ENCODE peak calls at places on chromosomes 2 and 18, in seven cellular contexts. P, M, B, Z, N, I and K are unnamed samples.

GRCh38 chr2:33475381-33476099 is 909 bp upstream of the RASGRP3 start:
- DNase-seq in P (peak; percentile 78), M (peak; percentile 89), B (peak; percentile 89), Z (peak; percentile 81), N (peak; percentile 74), I (peak; percentile 74), K (no peak)

GRCh38 chr2:191835539-191836350 is 11.1 kb downstream of the CAVIN2 start:
- DNase-seq in P (no peak), M (no peak), B (no peak), Z (no peak), N (no peak), I (peak; percentile 22), K (no peak)

GRCh38 chr2:185857676-185858075 is 119.1 kb downstream of the FSIP2 start:
- DNase-seq in P (no peak), M (no peak), B (no peak), Z (no peak), N (no peak), I (no peak), K (no peak)

GRCh38 chr2:168350380-168350779 is 103.0 kb upstream of the STK39 start:
- DNase-seq in P (no peak), M (no peak), B (no peak), Z (no peak), N (no peak), I (no peak), K (no peak)

GRCh38 chr2:217798743-217799552 is 203.8 kb downstream of the TNS1 start:
- DNase-seq in P (no peak), M (no peak), B (peak; percentile 34), Z (no peak), N (no peak), I (no peak), K (no peak)

GRCh38 chr18:45213040-45213333 is 402.3 kb upstream of the SLC14A2 start:
- DNase-seq in P (no peak), M (no peak), B (no peak), Z (no peak), N (no peak), I (no peak), K (no peak)

GRCh38 chr2:39913648-39914456 is 134.8 kb upstream of the THUMPD2 start:
- DNase-seq in P (peak; percentile 38), M (no peak), B (peak; percentile 85), Z (peak; percentile 48), N (no peak), I (no peak), K (no peak)

GRCh38 chr2:199485732-199486335 is 28.1 kb upstream of the SATB2 start:
- DNase-seq in P (peak; percentile 51), M (peak; percentile 81), B (peak; percentile 83), Z (peak; percentile 44), N (no peak), I (peak; percentile 67), K (peak; percentile 44)

GRCh38 chr18:2662990-2663389 is 7.5 kb downstream of the SMCHD1 start:
- DNase-seq in P (no peak), M (no peak), B (no peak), Z (no peak), N (no peak), I (no peak), K (no peak)

GRCh38 chr18:57683470-57683869 is 61.8 kb upstream of the NARS1 start:
- DNase-seq in P (no peak), M (no peak), B (no peak), Z (no peak), N (no peak), I (no peak), K (no peak)

GRCh38 chr18:26458526-26459232 is 89.7 kb downstream of the KCTD1 start:
- DNase-seq in P (no peak), M (no peak), B (no peak), Z (no peak), N (no peak), I (no peak), K (no peak)

GRCh38 chr2:129935118-129935517 is 44.3 kb upstream of the RAB6C start:
- DNase-seq in P (no peak), M (no peak), B (no peak), Z (no peak), N (no peak), I (no peak), K (no peak)

GRCh38 chr2:19299522-19299921 is 58.9 kb downstream of the OSR1 start:
- DNase-seq in P (no peak), M (no peak), B (no peak), Z (no peak), N (no peak), I (no peak), K (no peak)

GRCh38 chr2:11056614-11057013 is 98.7 kb upstream of the SLC66A3 start:
- DNase-seq in P (no peak), M (no peak), B (no peak), Z (no peak), N (no peak), I (no peak), K (no peak)

GRCh38 chr2:73297586-73297985 is 4.2 kb upstream of the EGR4 start:
- DNase-seq in P (no peak), M (no peak), B (no peak), Z (no peak), N (no peak), I (no peak), K (no peak)

GRCh38 chr2:219286436-219287115 is 7.4 kb downstream of the DNAJB2 start:
- DNase-seq in P (no peak), M (peak; percentile 75), B (peak; percentile 19), Z (no peak), N (no peak), I (no peak), K (no peak)

GRCh38 chr18:66994790-66995189 is 390.9 kb upstream of the CDH19 start:
- DNase-seq in P (no peak), M (no peak), B (no peak), Z (no peak), N (no peak), I (no peak), K (no peak)
- H3K9me3 ChIP-seq in P (no peaks in the 10 kb centered on the region), M (no peaks in the 10 kb centered on the region), B (no peaks in the 10 kb centered on the region), Z (no peaks in the 10 kb centered on the region), N (no peaks in the 10 kb centered on the region), I (no peaks in the 10 kb centered on the region), K (peaks cover 3% of the 10 kb centered on the region)

DNA sequence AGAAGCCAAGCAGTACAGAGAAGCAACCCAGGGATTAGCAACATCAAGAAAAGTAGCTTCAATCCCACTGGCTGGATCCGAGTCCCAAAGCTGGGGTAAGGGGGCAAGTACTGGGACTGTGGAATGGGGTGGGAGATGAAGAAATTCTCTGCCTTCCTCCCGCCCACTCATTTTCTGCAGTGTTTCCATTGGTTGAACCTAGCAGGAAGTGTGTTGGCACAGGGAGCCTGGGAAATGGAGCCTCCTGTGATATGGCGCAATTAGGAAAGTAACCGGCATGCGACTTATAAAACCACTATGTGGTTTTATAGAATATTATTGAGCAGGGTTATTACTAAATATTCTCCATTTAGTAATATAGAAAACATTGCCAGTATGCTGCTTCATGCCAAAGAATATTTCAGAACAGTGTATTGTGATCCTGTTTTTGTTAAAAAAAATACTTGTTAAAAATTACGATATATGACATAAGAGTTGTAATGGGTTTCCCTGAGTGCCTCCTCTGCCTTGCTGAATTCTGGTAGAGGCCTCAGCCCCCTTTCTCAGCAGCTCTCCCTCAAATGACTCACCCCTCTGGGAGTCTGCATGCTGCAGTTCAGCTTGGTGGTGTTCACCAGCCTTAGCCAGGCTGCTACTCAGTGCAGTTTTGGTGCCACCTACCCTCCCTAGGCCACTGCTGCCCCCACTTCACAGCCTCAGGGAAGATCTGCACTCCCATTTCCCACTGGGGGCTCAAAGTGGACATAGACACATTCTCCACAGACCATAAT is 60.5 kb downstream of the HK2 start:
- DNase-seq in P (no peak), M (no peak), B (no peak), Z (no peak), N (no peak), I (no peak), K (no peak)
- H3K9me3 ChIP-seq in P (no peaks in the 10 kb centered on the region), M (no peaks in the 10 kb centered on the region), B (no peaks in the 10 kb centered on the region), Z (no peaks in the 10 kb centered on the region), N (peaks cover 8% of the 10 kb centered on the region), I (no peaks in the 10 kb centered on the region), K (no peaks in the 10 kb centered on the region)

DNA sequence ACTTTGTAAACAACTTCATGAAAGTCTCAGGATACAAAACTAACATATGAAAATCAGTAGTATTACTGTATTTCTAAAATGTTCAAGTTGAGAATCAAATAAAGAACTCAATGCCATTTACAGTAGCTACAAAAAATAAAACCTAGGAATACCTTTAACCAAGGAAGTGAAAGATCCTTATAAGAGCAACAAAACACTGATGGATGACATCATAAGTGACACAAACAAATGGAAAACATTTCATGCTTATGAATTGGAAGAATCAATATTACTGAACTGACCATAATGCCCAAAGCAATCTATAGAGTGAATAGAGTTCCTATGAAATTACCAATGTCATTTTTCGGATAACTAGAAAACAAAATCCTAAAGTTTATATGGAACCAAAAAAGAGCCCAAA is 1038.1 kb downstream of the SUCLG1 start:
- DNase-seq in P (no peak), M (no peak), B (no peak), Z (no peak), N (no peak), I (no peak), K (no peak)
- H3K9me3 ChIP-seq in P (peaks cover 18% of the 10 kb centered on the region), M (peaks cover 2% of the 10 kb centered on the region), B (peaks cover 14% of the 10 kb centered on the region), Z (no peaks in the 10 kb centered on the region), N (peaks cover 21% of the 10 kb centered on the region), I (no peaks in the 10 kb centered on the region), K (peaks cover 37% of the 10 kb centered on the region)

GRCh38 chr2:2405780-2406179 is 74.7 kb upstream of the MYT1L start:
- DNase-seq in P (no peak), M (no peak), B (no peak), Z (no peak), N (no peak), I (no peak), K (no peak)
- H3K9me3 ChIP-seq in P (no peaks in the 10 kb centered on the region), M (no peaks in the 10 kb centered on the region), B (peaks cover 9% of the 10 kb centered on the region), Z (peaks cover 9% of the 10 kb centered on the region), N (no peaks in the 10 kb centered on the region), I (no peaks in the 10 kb centered on the region), K (peaks cover 18% of the 10 kb centered on the region)

DNA sequence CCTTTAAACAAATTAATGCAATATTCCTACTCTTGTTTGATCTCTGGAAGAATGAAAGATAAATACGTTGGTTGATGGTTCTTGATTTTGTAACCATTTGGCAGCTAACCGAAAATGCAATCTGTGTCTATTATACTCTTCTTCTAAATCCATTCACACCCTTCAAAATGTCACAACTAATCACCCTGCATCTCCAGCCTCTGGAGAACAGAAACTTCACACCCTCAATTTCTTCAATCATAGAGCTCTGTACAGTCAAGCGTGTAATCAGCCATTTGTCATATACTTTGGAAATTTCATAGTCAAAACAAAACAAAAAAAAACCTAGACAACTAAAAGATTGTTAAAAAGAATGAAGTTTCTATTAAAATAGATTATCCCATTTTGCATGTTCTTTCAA is 1482.3 kb upstream of the LRRTM1 start:
- DNase-seq in P (no peak), M (no peak), B (no peak), Z (no peak), N (no peak), I (no peak), K (no peak)
- H3K9me3 ChIP-seq in P (peaks cover 9% of the 10 kb centered on the region), M (no peaks in the 10 kb centered on the region), B (no peaks in the 10 kb centered on the region), Z (no peaks in the 10 kb centered on the region), N (peaks cover 3% of the 10 kb centered on the region), I (no peaks in the 10 kb centered on the region), K (no peaks in the 10 kb centered on the region)

GRCh38 chr18:71503222-71503621 is 1040.9 kb downstream of the CBLN2 start:
- DNase-seq in P (no peak), M (no peak), B (no peak), Z (no peak), N (no peak), I (no peak), K (no peak)
- H3K9me3 ChIP-seq in P (no peaks in the 10 kb centered on the region), M (peaks cover 4% of the 10 kb centered on the region), B (no peaks in the 10 kb centered on the region), Z (peaks cover 2% of the 10 kb centered on the region), N (no peaks in the 10 kb centered on the region), I (no peaks in the 10 kb centered on the region), K (peaks cover 6% of the 10 kb centered on the region)

DNA sequence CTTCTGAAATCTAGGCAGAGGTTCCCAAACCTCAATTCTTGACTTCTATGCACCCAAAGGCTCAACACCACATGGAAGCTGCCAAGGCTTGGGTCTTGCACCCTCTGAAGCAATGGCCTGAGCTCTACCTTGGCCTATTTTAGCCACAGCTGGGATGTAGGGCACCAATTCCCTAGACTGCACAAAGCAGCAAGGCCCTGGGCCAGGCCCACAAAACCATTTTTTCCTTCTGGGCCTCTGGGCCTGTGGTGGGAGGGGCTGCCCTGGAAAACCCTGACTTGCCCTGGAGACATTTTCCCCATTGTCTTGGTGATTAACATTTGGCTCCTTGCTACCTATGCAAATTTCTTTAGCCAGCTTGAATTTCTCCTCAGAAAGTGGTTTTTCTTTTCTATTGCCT is 315.2 kb downstream of the DCDC2C start:
- DNase-seq in P (no peak), M (no peak), B (no peak), Z (no peak), N (no peak), I (no peak), K (no peak)
- H3K9me3 ChIP-seq in P (peaks cover 3% of the 10 kb centered on the region), M (peaks cover 1% of the 10 kb centered on the region), B (no peaks in the 10 kb centered on the region), Z (no peaks in the 10 kb centered on the region), N (no peaks in the 10 kb centered on the region), I (no peaks in the 10 kb centered on the region), K (peaks cover 19% of the 10 kb centered on the region)